ENCODE peak calls at places on chromosome 7, in eight cellular contexts. N is endodermal cell, G is lung, O is Peyer's patch, F is cardiac fibroblast, R is foreskin fibroblast, Q is Panc1, Z is GM12878. J is an unnamed sample.

GRCh38 chr7:11345621-11346020 is 371.9 kb downstream of the PHF14 start:
- DNase-seq in N (no peak), G (no peak), O (no peak), F (peak; percentile 11), R (no peak), Q (no peak), Z (no peak), J (no peak)

GRCh38 chr7:124276005-124276606 is 243.2 kb upstream of the TMEM229A start:
- DNase-seq in N (peak; percentile 87), G (no peak), O (no peak), F (peak; percentile 10), R (peak; percentile 4), Q (no peak), Z (no peak), J (no peak)

GRCh38 chr7:1538544-1539345 is 8.2 kb downstream of the MAFK start:
- DNase-seq in N (no peak), G (no peak), O (no peak), F (no peak), R (no peak), Q (no peak), Z (no peak), J (no peak)

GRCh38 chr7:106568680-106569499 is 92.1 kb downstream of the CCDC71L start:
- DNase-seq in N (peak; percentile 65), G (peak; percentile 33), O (no peak), F (peak; percentile 86), R (peak; percentile 94), Q (peak; percentile 4), Z (no peak), J (peak; percentile 96)

GRCh38 chr7:142459557-142459963 is 201.7 kb upstream of the PRSS58 start:
- DNase-seq in N (peak; percentile 68), G (no peak), O (no peak), F (peak; percentile 79), R (peak; percentile 94), Q (no peak), Z (no peak), J (peak; percentile 47)

GRCh38 chr7:55214707-55215106 is 150.4 kb upstream of the LANCL2 start:
- DNase-seq in N (no peak), G (no peak), O (no peak), F (no peak), R (peak; percentile 53), Q (no peak), Z (no peak), J (no peak)

GRCh38 chr7:132417037-132417906 is 159.0 kb downstream of the PLXNA4 start:
- DNase-seq in N (no peak), G (no peak), O (no peak), F (peak; percentile 66), R (no peak), Q (no peak), Z (no peak), J (no peak)

GRCh38 chr7:107056728-107057473 is 12.4 kb downstream of the PRKAR2B start:
- DNase-seq in N (no peak), G (no peak), O (no peak), F (no peak), R (no peak), Q (no peak), Z (no peak), J (no peak)

GRCh38 chr7:116653646-116654045 is 18.4 kb upstream of the MET start:
- DNase-seq in N (no peak), G (no peak), O (no peak), F (no peak), R (no peak), Q (no peak), Z (no peak), J (no peak)
- H3K4me3 ChIP-seq in N (no peak overlapping the region), G (no peak overlapping the region), O (no peak overlapping the region), F (no peak overlapping the region), R (no peak overlapping the region), Q (no peak overlapping the region), Z (no peak overlapping the region), J (no peak overlapping the region)

GRCh38 chr7:36381056-36381455 is 8.6 kb upstream of the ANLN start:
- DNase-seq in N (no peak), G (no peak), O (no peak), F (no peak), R (no peak), Q (no peak), Z (no peak), J (no peak)
- TF ChIP-seq CTCF in N (no peak), G (no peak), O (no peak), F (no peak), R (no peak), Q (no peak), Z (no peak), J (no peak)

GRCh38 chr7:69597278-69598076 is 798 bp upstream of the AUTS2 start:
- DNase-seq in N (peak; percentile 86), G (no peak), O (peak; percentile 52), F (peak; percentile 9), R (peak; percentile 31), Q (no peak), Z (no peak), J (no peak)
- H3K4me3 ChIP-seq in N (peak overlapping the region; percentile 80), G (peak overlapping the region; percentile 44), O (peak overlapping the region; percentile 56), F (peak overlapping the region; percentile 60), R (peak overlapping the region; percentile 45), Q (peak overlapping the region; percentile 57), Z (peak overlapping the region; percentile 81), J (peak overlapping the region; percentile 55)

GRCh38 chr7:151315038-151315655 is 26.5 kb upstream of the NUB1 start:
- DNase-seq in N (peak; percentile 91), G (peak; percentile 80), O (no peak), F (peak; percentile 82), R (peak; percentile 87), Q (peak; percentile 50), Z (peak; percentile 31), J (peak; percentile 20)
- TF ChIP-seq CTCF in N (peak; percentile 92), G (peak; percentile 79), O (peak; percentile 87), F (peak; percentile 71), R (peak; percentile 68), Q (peak; percentile 85), Z (peak; percentile 74), J (peak; percentile 79)

DNA sequence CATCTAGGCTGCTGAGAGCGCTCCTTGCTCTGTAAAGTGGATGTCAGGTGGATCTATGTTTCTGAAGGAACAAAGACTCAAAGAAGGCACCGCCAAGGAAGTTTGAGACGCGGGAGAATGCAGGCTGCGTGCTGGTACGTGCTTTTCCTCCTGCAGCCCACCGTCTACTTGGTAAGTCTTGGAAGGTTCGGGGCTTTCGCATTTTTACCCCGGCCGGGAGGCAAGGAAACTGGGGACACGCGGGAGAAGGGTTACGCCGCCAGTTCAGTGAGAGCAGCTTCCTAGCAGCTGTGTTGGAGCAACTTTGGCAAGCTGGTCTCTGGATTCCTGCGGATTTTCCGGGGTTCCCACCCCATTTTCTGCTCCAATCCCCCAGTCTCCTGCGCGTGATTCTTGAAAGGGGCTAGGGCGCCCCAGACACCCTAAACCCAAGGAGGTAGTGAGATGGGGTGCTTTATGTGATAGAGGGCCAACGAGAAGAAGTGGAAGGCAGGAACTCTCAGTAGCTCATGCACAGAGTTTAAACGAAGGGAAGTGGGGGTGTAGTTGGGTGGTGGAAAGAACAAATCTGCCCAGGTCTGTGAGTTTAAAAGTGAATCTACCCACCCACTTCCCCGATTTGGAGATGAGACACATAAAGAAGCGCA is 2.3 kb downstream of the NXPH1 start:
- DNase-seq in N (peak; percentile 49), G (no peak), O (no peak), F (no peak), R (no peak), Q (no peak), Z (no peak), J (no peak)
- H3K4me3 ChIP-seq in N (peak overlapping the region; percentile 71), G (no peak overlapping the region), O (no peak overlapping the region), F (no peak overlapping the region), R (no peak overlapping the region), Q (no peak overlapping the region), Z (no peak overlapping the region), J (no peak overlapping the region)

J was measured in AG09309.